ENCODE peak calls at places on chromosomes 7 and 10, in eight cellular contexts. One of them, this sample, is unnamed.

GRCh38 chr10:34397324-34397723 is 417.8 kb downstream of the PARD3 start:
- DNase-seq in suprapubic skin: no peak
- DNase-seq in neuronal stem cell: no peak
- DNase-seq in neural progenitor cell: no peak
- DNase-seq in SK-N-DZ: no peak
- DNase-seq in AG09319: peak
- DNase-seq in stimulated activated CD4-positive, alpha-beta T cell treated with anti-CD3 and anti-CD28 coated beads, Interleukin-15, amount 100 ng/mL, for 1 hour: no peak
- DNase-seq in progenitor cell of endocrine pancreas: no peak
- DNase-seq in this sample: no peak

GRCh38 chr7:123624527-123625183 is 23.0 kb downstream of the ASB15 start:
- DNase-seq in suprapubic skin: no peak
- DNase-seq in neuronal stem cell: no peak
- DNase-seq in neural progenitor cell: peak
- DNase-seq in SK-N-DZ: no peak
- DNase-seq in AG09319: no peak
- DNase-seq in stimulated activated CD4-positive, alpha-beta T cell treated with anti-CD3 and anti-CD28 coated beads, Interleukin-15, amount 100 ng/mL, for 1 hour: peak
- DNase-seq in progenitor cell of endocrine pancreas: peak
- DNase-seq in this sample: peak

GRCh38 chr10:6778992-6779701 is 199.1 kb upstream of the PRKCQ start:
- DNase-seq in suprapubic skin: no peak
- DNase-seq in neuronal stem cell: no peak
- DNase-seq in neural progenitor cell: no peak
- DNase-seq in SK-N-DZ: no peak
- DNase-seq in AG09319: peak
- DNase-seq in stimulated activated CD4-positive, alpha-beta T cell treated with anti-CD3 and anti-CD28 coated beads, Interleukin-15, amount 100 ng/mL, for 1 hour: no peak
- DNase-seq in progenitor cell of endocrine pancreas: no peak
- DNase-seq in this sample: no peak

GRCh38 chr10:86310702-86311101 is 55.9 kb downstream of the GRID1 start:
- DNase-seq in suprapubic skin: no peak
- DNase-seq in neuronal stem cell: no peak
- DNase-seq in neural progenitor cell: no peak
- DNase-seq in SK-N-DZ: no peak
- DNase-seq in AG09319: no peak
- DNase-seq in stimulated activated CD4-positive, alpha-beta T cell treated with anti-CD3 and anti-CD28 coated beads, Interleukin-15, amount 100 ng/mL, for 1 hour: no peak
- DNase-seq in progenitor cell of endocrine pancreas: no peak
- DNase-seq in this sample: no peak

GRCh38 chr10:114708717-114709352 is 50.8 kb upstream of the ABLIM1 start:
- DNase-seq in suprapubic skin: no peak
- DNase-seq in neuronal stem cell: no peak
- DNase-seq in neural progenitor cell: no peak
- DNase-seq in SK-N-DZ: no peak
- DNase-seq in AG09319: no peak
- DNase-seq in stimulated activated CD4-positive, alpha-beta T cell treated with anti-CD3 and anti-CD28 coated beads, Interleukin-15, amount 100 ng/mL, for 1 hour: no peak
- DNase-seq in progenitor cell of endocrine pancreas: no peak
- DNase-seq in this sample: no peak

GRCh38 chr10:77279207-77279606 is 358.4 kb downstream of the KCNMA1 start:
- DNase-seq in suprapubic skin: no peak
- DNase-seq in neuronal stem cell: no peak
- DNase-seq in neural progenitor cell: no peak
- DNase-seq in SK-N-DZ: no peak
- DNase-seq in AG09319: no peak
- DNase-seq in stimulated activated CD4-positive, alpha-beta T cell treated with anti-CD3 and anti-CD28 coated beads, Interleukin-15, amount 100 ng/mL, for 1 hour: no peak
- DNase-seq in progenitor cell of endocrine pancreas: no peak
- DNase-seq in this sample: no peak

GRCh38 chr10:120824864-120825263 is 26.3 kb upstream of the WDR11 start:
- DNase-seq in suprapubic skin: no peak
- DNase-seq in neuronal stem cell: peak
- DNase-seq in neural progenitor cell: peak
- DNase-seq in SK-N-DZ: peak
- DNase-seq in AG09319: no peak
- DNase-seq in stimulated activated CD4-positive, alpha-beta T cell treated with anti-CD3 and anti-CD28 coated beads, Interleukin-15, amount 100 ng/mL, for 1 hour: no peak
- DNase-seq in progenitor cell of endocrine pancreas: no peak
- DNase-seq in this sample: peak

GRCh38 chr10:45379891-45380540 is 6.0 kb downstream of the ALOX5 start:
- DNase-seq in suprapubic skin: no peak
- DNase-seq in neuronal stem cell: no peak
- DNase-seq in neural progenitor cell: no peak
- DNase-seq in SK-N-DZ: no peak
- DNase-seq in AG09319: no peak
- DNase-seq in stimulated activated CD4-positive, alpha-beta T cell treated with anti-CD3 and anti-CD28 coated beads, Interleukin-15, amount 100 ng/mL, for 1 hour: no peak
- DNase-seq in progenitor cell of endocrine pancreas: no peak
- DNase-seq in this sample: no peak

GRCh38 chr7:149527414-149527813 is 29.8 kb upstream of the ZNF746 start:
- DNase-seq in suprapubic skin: no peak
- DNase-seq in neuronal stem cell: no peak
- DNase-seq in neural progenitor cell: no peak
- DNase-seq in SK-N-DZ: no peak
- DNase-seq in AG09319: no peak
- DNase-seq in stimulated activated CD4-positive, alpha-beta T cell treated with anti-CD3 and anti-CD28 coated beads, Interleukin-15, amount 100 ng/mL, for 1 hour: no peak
- DNase-seq in progenitor cell of endocrine pancreas: no peak
- DNase-seq in this sample: no peak

GRCh38 chr7:8597565-8597964 is 164.2 kb downstream of the NXPH1 start:
- DNase-seq in suprapubic skin: no peak
- DNase-seq in neuronal stem cell: no peak
- DNase-seq in neural progenitor cell: no peak
- DNase-seq in SK-N-DZ: no peak
- DNase-seq in AG09319: no peak
- DNase-seq in stimulated activated CD4-positive, alpha-beta T cell treated with anti-CD3 and anti-CD28 coated beads, Interleukin-15, amount 100 ng/mL, for 1 hour: no peak
- DNase-seq in progenitor cell of endocrine pancreas: no peak
- DNase-seq in this sample: no peak

GRCh38 chr10:538895-539294 is 150.6 kb downstream of the DIP2C start:
- DNase-seq in suprapubic skin: no peak
- DNase-seq in neuronal stem cell: no peak
- DNase-seq in neural progenitor cell: no peak
- DNase-seq in SK-N-DZ: no peak
- DNase-seq in AG09319: no peak
- DNase-seq in stimulated activated CD4-positive, alpha-beta T cell treated with anti-CD3 and anti-CD28 coated beads, Interleukin-15, amount 100 ng/mL, for 1 hour: no peak
- DNase-seq in progenitor cell of endocrine pancreas: no peak
- DNase-seq in this sample: no peak

GRCh38 chr10:88113657-88114272 is 250.3 kb downstream of the PTEN start:
- DNase-seq in suprapubic skin: no peak
- DNase-seq in neuronal stem cell: no peak
- DNase-seq in neural progenitor cell: no peak
- DNase-seq in SK-N-DZ: no peak
- DNase-seq in AG09319: no peak
- DNase-seq in stimulated activated CD4-positive, alpha-beta T cell treated with anti-CD3 and anti-CD28 coated beads, Interleukin-15, amount 100 ng/mL, for 1 hour: no peak
- DNase-seq in progenitor cell of endocrine pancreas: no peak
- DNase-seq in this sample: no peak

GRCh38 chr7:44700322-44700721 is 48.3 kb upstream of the ZMIZ2 start:
- DNase-seq in suprapubic skin: no peak
- DNase-seq in neuronal stem cell: no peak
- DNase-seq in neural progenitor cell: no peak
- DNase-seq in SK-N-DZ: no peak
- DNase-seq in AG09319: no peak
- DNase-seq in stimulated activated CD4-positive, alpha-beta T cell treated with anti-CD3 and anti-CD28 coated beads, Interleukin-15, amount 100 ng/mL, for 1 hour: no peak
- DNase-seq in progenitor cell of endocrine pancreas: no peak
- DNase-seq in this sample: no peak

GRCh38 chr10:31583358-31583757 is 264.3 kb downstream of the ZEB1 start:
- DNase-seq in suprapubic skin: no peak
- DNase-seq in neuronal stem cell: no peak
- DNase-seq in neural progenitor cell: no peak
- DNase-seq in SK-N-DZ: no peak
- DNase-seq in AG09319: no peak
- DNase-seq in stimulated activated CD4-positive, alpha-beta T cell treated with anti-CD3 and anti-CD28 coated beads, Interleukin-15, amount 100 ng/mL, for 1 hour: no peak
- DNase-seq in progenitor cell of endocrine pancreas: no peak
- DNase-seq in this sample: no peak

GRCh38 chr10:76721891-76722505 is 915.6 kb downstream of the KCNMA1 start:
- DNase-seq in suprapubic skin: no peak
- DNase-seq in neuronal stem cell: no peak
- DNase-seq in neural progenitor cell: no peak
- DNase-seq in SK-N-DZ: no peak
- DNase-seq in AG09319: no peak
- DNase-seq in stimulated activated CD4-positive, alpha-beta T cell treated with anti-CD3 and anti-CD28 coated beads, Interleukin-15, amount 100 ng/mL, for 1 hour: no peak
- DNase-seq in progenitor cell of endocrine pancreas: no peak
- DNase-seq in this sample: no peak

GRCh38 chr7:30660331-30661255 is 21.7 kb downstream of the CRHR2 start:
- DNase-seq in suprapubic skin: no peak
- DNase-seq in neuronal stem cell: no peak
- DNase-seq in neural progenitor cell: no peak
- DNase-seq in SK-N-DZ: no peak
- DNase-seq in AG09319: no peak
- DNase-seq in stimulated activated CD4-positive, alpha-beta T cell treated with anti-CD3 and anti-CD28 coated beads, Interleukin-15, amount 100 ng/mL, for 1 hour: no peak
- DNase-seq in progenitor cell of endocrine pancreas: no peak
- DNase-seq in this sample: no peak

GRCh38 chr7:1593091-1593866 is 23.4 kb upstream of the PSMG3 start:
- DNase-seq in suprapubic skin: no peak
- DNase-seq in neuronal stem cell: no peak
- DNase-seq in neural progenitor cell: no peak
- DNase-seq in SK-N-DZ: peak
- DNase-seq in AG09319: no peak
- DNase-seq in stimulated activated CD4-positive, alpha-beta T cell treated with anti-CD3 and anti-CD28 coated beads, Interleukin-15, amount 100 ng/mL, for 1 hour: no peak
- DNase-seq in progenitor cell of endocrine pancreas: no peak
- DNase-seq in this sample: no peak

GRCh38 chr10:49242604-49243003 is 54.4 kb upstream of the TMEM273 start:
- DNase-seq in suprapubic skin: no peak
- DNase-seq in neuronal stem cell: no peak
- DNase-seq in neural progenitor cell: no peak
- DNase-seq in SK-N-DZ: no peak
- DNase-seq in AG09319: no peak
- DNase-seq in stimulated activated CD4-positive, alpha-beta T cell treated with anti-CD3 and anti-CD28 coated beads, Interleukin-15, amount 100 ng/mL, for 1 hour: no peak
- DNase-seq in progenitor cell of endocrine pancreas: no peak
- DNase-seq in this sample: no peak

GRCh38 chr10:29285624-29286051 is 3.2 kb upstream of the LYZL1 start:
- DNase-seq in suprapubic skin: no peak
- DNase-seq in neuronal stem cell: no peak
- DNase-seq in neural progenitor cell: no peak
- DNase-seq in SK-N-DZ: no peak
- DNase-seq in AG09319: no peak
- DNase-seq in stimulated activated CD4-positive, alpha-beta T cell treated with anti-CD3 and anti-CD28 coated beads, Interleukin-15, amount 100 ng/mL, for 1 hour: no peak
- DNase-seq in progenitor cell of endocrine pancreas: no peak
- DNase-seq in this sample: no peak

GRCh38 chr7:113873554-113874151 is 45.2 kb downstream of the PPP1R3A start:
- DNase-seq in suprapubic skin: no peak
- DNase-seq in neuronal stem cell: no peak
- DNase-seq in neural progenitor cell: no peak
- DNase-seq in SK-N-DZ: no peak
- DNase-seq in AG09319: no peak
- DNase-seq in stimulated activated CD4-positive, alpha-beta T cell treated with anti-CD3 and anti-CD28 coated beads, Interleukin-15, amount 100 ng/mL, for 1 hour: no peak
- DNase-seq in progenitor cell of endocrine pancreas: no peak
- DNase-seq in this sample: no peak

GRCh38 chr7:132677941-132678340 is 101.7 kb upstream of the PLXNA4 start:
- DNase-seq in suprapubic skin: no peak
- DNase-seq in neuronal stem cell: no peak
- DNase-seq in neural progenitor cell: no peak
- DNase-seq in SK-N-DZ: no peak
- DNase-seq in AG09319: no peak
- DNase-seq in stimulated activated CD4-positive, alpha-beta T cell treated with anti-CD3 and anti-CD28 coated beads, Interleukin-15, amount 100 ng/mL, for 1 hour: no peak
- DNase-seq in progenitor cell of endocrine pancreas: no peak
- DNase-seq in this sample: no peak

GRCh38 chr7:12588259-12588904 is 17.9 kb downstream of the SCIN start:
- DNase-seq in suprapubic skin: no peak
- DNase-seq in neuronal stem cell: no peak
- DNase-seq in neural progenitor cell: no peak
- DNase-seq in SK-N-DZ: no peak
- DNase-seq in AG09319: no peak
- DNase-seq in stimulated activated CD4-positive, alpha-beta T cell treated with anti-CD3 and anti-CD28 coated beads, Interleukin-15, amount 100 ng/mL, for 1 hour: no peak
- DNase-seq in progenitor cell of endocrine pancreas: no peak
- DNase-seq in this sample: no peak

GRCh38 chr7:142804715-142805114 is 33.9 kb downstream of the PRSS2 start:
- DNase-seq in suprapubic skin: no peak
- DNase-seq in neuronal stem cell: no peak
- DNase-seq in neural progenitor cell: no peak
- DNase-seq in SK-N-DZ: no peak
- DNase-seq in AG09319: no peak
- DNase-seq in stimulated activated CD4-positive, alpha-beta T cell treated with anti-CD3 and anti-CD28 coated beads, Interleukin-15, amount 100 ng/mL, for 1 hour: no peak
- DNase-seq in progenitor cell of endocrine pancreas: no peak
- DNase-seq in this sample: no peak

GRCh38 chr7:46532571-46532970 is 611.5 kb upstream of the IGFBP3 start:
- DNase-seq in suprapubic skin: no peak
- DNase-seq in neuronal stem cell: no peak
- DNase-seq in neural progenitor cell: no peak
- DNase-seq in SK-N-DZ: no peak
- DNase-seq in AG09319: no peak
- DNase-seq in stimulated activated CD4-positive, alpha-beta T cell treated with anti-CD3 and anti-CD28 coated beads, Interleukin-15, amount 100 ng/mL, for 1 hour: no peak
- DNase-seq in progenitor cell of endocrine pancreas: no peak
- DNase-seq in this sample: no peak

GRCh38 chr10:22251751-22252285 is 34.0 kb upstream of the EBLN1 start:
- DNase-seq in suprapubic skin: no peak
- DNase-seq in neuronal stem cell: peak
- DNase-seq in neural progenitor cell: peak
- DNase-seq in SK-N-DZ: peak
- DNase-seq in AG09319: no peak
- DNase-seq in stimulated activated CD4-positive, alpha-beta T cell treated with anti-CD3 and anti-CD28 coated beads, Interleukin-15, amount 100 ng/mL, for 1 hour: peak
- DNase-seq in progenitor cell of endocrine pancreas: peak
- DNase-seq in this sample: peak

GRCh38 chr7:138116156-138116555 is 39.9 kb downstream of the AKR1D1 start:
- DNase-seq in suprapubic skin: no peak
- DNase-seq in neuronal stem cell: no peak
- DNase-seq in neural progenitor cell: no peak
- DNase-seq in SK-N-DZ: no peak
- DNase-seq in AG09319: no peak
- DNase-seq in stimulated activated CD4-positive, alpha-beta T cell treated with anti-CD3 and anti-CD28 coated beads, Interleukin-15, amount 100 ng/mL, for 1 hour: no peak
- DNase-seq in progenitor cell of endocrine pancreas: no peak
- DNase-seq in this sample: no peak

GRCh38 chr7:505171-505570 is 14.5 kb downstream of the PDGFA start:
- DNase-seq in suprapubic skin: no peak
- DNase-seq in neuronal stem cell: no peak
- DNase-seq in neural progenitor cell: no peak
- DNase-seq in SK-N-DZ: no peak
- DNase-seq in AG09319: no peak
- DNase-seq in stimulated activated CD4-positive, alpha-beta T cell treated with anti-CD3 and anti-CD28 coated beads, Interleukin-15, amount 100 ng/mL, for 1 hour: no peak
- DNase-seq in progenitor cell of endocrine pancreas: no peak
- DNase-seq in this sample: no peak

GRCh38 chr7:22934473-22935065 is 79.4 kb downstream of the HYCC1 start:
- DNase-seq in suprapubic skin: no peak
- DNase-seq in neuronal stem cell: no peak
- DNase-seq in neural progenitor cell: no peak
- DNase-seq in SK-N-DZ: no peak
- DNase-seq in AG09319: no peak
- DNase-seq in stimulated activated CD4-positive, alpha-beta T cell treated with anti-CD3 and anti-CD28 coated beads, Interleukin-15, amount 100 ng/mL, for 1 hour: no peak
- DNase-seq in progenitor cell of endocrine pancreas: no peak
- DNase-seq in this sample: no peak

GRCh38 chr7:140896996-140897395 is 27.7 kb downstream of the BRAF start:
- DNase-seq in suprapubic skin: no peak
- DNase-seq in neuronal stem cell: no peak
- DNase-seq in neural progenitor cell: no peak
- DNase-seq in SK-N-DZ: no peak
- DNase-seq in AG09319: no peak
- DNase-seq in stimulated activated CD4-positive, alpha-beta T cell treated with anti-CD3 and anti-CD28 coated beads, Interleukin-15, amount 100 ng/mL, for 1 hour: no peak
- DNase-seq in progenitor cell of endocrine pancreas: no peak
- DNase-seq in this sample: no peak

GRCh38 chr10:72334832-72335393 is 19.8 kb downstream of the DNAJB12 start:
- DNase-seq in suprapubic skin: peak
- DNase-seq in neuronal stem cell: no peak
- DNase-seq in neural progenitor cell: no peak
- DNase-seq in SK-N-DZ: no peak
- DNase-seq in AG09319: no peak
- DNase-seq in stimulated activated CD4-positive, alpha-beta T cell treated with anti-CD3 and anti-CD28 coated beads, Interleukin-15, amount 100 ng/mL, for 1 hour: no peak
- DNase-seq in progenitor cell of endocrine pancreas: no peak
- DNase-seq in this sample: no peak

GRCh38 chr10:44975487-44976331 is 2.9 kb downstream of the DEPP1 start:
- DNase-seq in suprapubic skin: peak
- DNase-seq in neuronal stem cell: no peak
- DNase-seq in neural progenitor cell: peak
- DNase-seq in SK-N-DZ: peak
- DNase-seq in AG09319: no peak
- DNase-seq in stimulated activated CD4-positive, alpha-beta T cell treated with anti-CD3 and anti-CD28 coated beads, Interleukin-15, amount 100 ng/mL, for 1 hour: no peak
- DNase-seq in progenitor cell of endocrine pancreas: no peak
- DNase-seq in this sample: no peak

GRCh38 chr7:157358041-157358752 is 21.4 kb downstream of the DNAJB6 start:
- DNase-seq in suprapubic skin: no peak
- DNase-seq in neuronal stem cell: no peak
- DNase-seq in neural progenitor cell: no peak
- DNase-seq in SK-N-DZ: no peak
- DNase-seq in AG09319: no peak
- DNase-seq in stimulated activated CD4-positive, alpha-beta T cell treated with anti-CD3 and anti-CD28 coated beads, Interleukin-15, amount 100 ng/mL, for 1 hour: no peak
- DNase-seq in progenitor cell of endocrine pancreas: no peak
- DNase-seq in this sample: no peak

GRCh38 chr7:1944619-1945210 is 274.6 kb downstream of the ELFN1 start:
- DNase-seq in suprapubic skin: no peak
- DNase-seq in neuronal stem cell: no peak
- DNase-seq in neural progenitor cell: no peak
- DNase-seq in SK-N-DZ: no peak
- DNase-seq in AG09319: no peak
- DNase-seq in stimulated activated CD4-positive, alpha-beta T cell treated with anti-CD3 and anti-CD28 coated beads, Interleukin-15, amount 100 ng/mL, for 1 hour: no peak
- DNase-seq in progenitor cell of endocrine pancreas: no peak
- DNase-seq in this sample: no peak

GRCh38 chr10:49184642-49185111 is 3.5 kb downstream of the TMEM273 start:
- DNase-seq in suprapubic skin: no peak
- DNase-seq in neuronal stem cell: no peak
- DNase-seq in neural progenitor cell: no peak
- DNase-seq in SK-N-DZ: no peak
- DNase-seq in AG09319: no peak
- DNase-seq in stimulated activated CD4-positive, alpha-beta T cell treated with anti-CD3 and anti-CD28 coated beads, Interleukin-15, amount 100 ng/mL, for 1 hour: no peak
- DNase-seq in progenitor cell of endocrine pancreas: no peak
- DNase-seq in this sample: no peak

This sample was measured in neural crest cell.